ENCODE peak calls at places on chromosomes 1 and 21, in five cellular contexts. O is left ventricle myocardium inferior; K is CD8-positive, alpha-beta memory T cell; Y is sigmoid colon; Q is brain microvascular endothelial cell. V is an unnamed sample.

GRCh38 chr1:202135221-202135721 is 9.3 kb downstream of the ARL8A start:
- DNase-seq in O (peak; percentile 38), Q (peak; percentile 42), K (peak; percentile 18), Y (peak; percentile 81), V (peak; percentile 33)

GRCh38 chr1:7813677-7814373 is 29.7 kb downstream of the PER3 start:
- DNase-seq in O (no peak), Y (no peak), K (no peak), Q (no peak), V (no peak)

GRCh38 chr1:93079685-93080141 is 630 bp downstream of the MTF2 start:
- DNase-seq in K (peak; percentile 32), O (no peak), Y (peak; percentile 62), Q (no peak), V (peak; percentile 12)

GRCh38 chr1:50973875-50974617 is 4.0 kb downstream of the CDKN2C start:
- DNase-seq in Q (no peak), K (no peak), O (no peak), Y (no peak), V (no peak)

GRCh38 chr1:16186655-16187235 is 25.7 kb downstream of the ARHGEF19 start:
- DNase-seq in K (no peak), Y (no peak), Q (no peak), O (no peak), V (no peak)

GRCh38 chr1:7503691-7504437 is 267.2 kb upstream of the VAMP3 start:
- DNase-seq in Q (no peak), O (no peak), K (no peak), Y (no peak), V (no peak)

GRCh38 chr1:17828991-17829390 is 73.9 kb downstream of the ACTL8 start:
- DNase-seq in Q (no peak), K (no peak), O (no peak), Y (no peak), V (no peak)

GRCh38 chr1:8063298-8064068 is 37.4 kb upstream of the ERRFI1 start:
- DNase-seq in O (peak; percentile 19), K (no peak), Q (no peak), Y (no peak), V (no peak)

GRCh38 chr1:201649776-201650607 is 111.1 kb downstream of the NAV1 start:
- DNase-seq in O (peak; percentile 88), Q (peak; percentile 65), K (no peak), Y (peak; percentile 93), V (no peak)

GRCh38 chr1:186578325-186579016 is 101.8 kb downstream of the PTGS2 start:
- DNase-seq in Q (no peak), Y (no peak), O (no peak), K (no peak), V (no peak)

GRCh38 chr1:170592591-170593111 is 60.7 kb downstream of the GORAB start:
- DNase-seq in Y (no peak), Q (no peak), O (no peak), K (no peak), V (no peak)

GRCh38 chr1:42684139-42684538 is 1.9 kb downstream of the YBX1 start:
- DNase-seq in Y (no peak), K (no peak), O (no peak), Q (no peak), V (no peak)

GRCh38 chr21:17003763-17004373 is 509.0 kb upstream of the CXADR start:
- DNase-seq in Q (peak; percentile 1), K (no peak), Y (no peak), O (no peak), V (no peak)

GRCh38 chr1:244836598-244836997 is 1.1 kb downstream of the COX20 start:
- DNase-seq in Y (no peak), O (no peak), Q (no peak), K (no peak), V (no peak)

GRCh38 chr1:9025474-9025873 is 749 bp downstream of the SLC2A7 start:
- DNase-seq in Y (no peak), O (no peak), K (no peak), Q (no peak), V (no peak)

GRCh38 chr1:223771814-223772770 is 59.8 kb downstream of the CAPN2 start:
- DNase-seq in Q (peak; percentile 95), K (no peak), O (peak; percentile 70), Y (peak; percentile 25), V (no peak)

GRCh38 chr1:44808938-44809917 is 905 bp downstream of the BTBD19 start:
- DNase-seq in K (peak; percentile 79), O (peak; percentile 48), Q (peak; percentile 77), Y (peak; percentile 80), V (peak; percentile 98)
- H3K4me3 ChIP-seq in K (peak overlapping the region; percentile 54), O (peak overlapping the region; percentile 61), Q (peak overlapping the region; percentile 50), Y (peak overlapping the region; percentile 13), V (peak overlapping the region; percentile 38)

GRCh38 chr1:85570446-85571180 is 9.9 kb upstream of the CCN1 start:
- DNase-seq in K (no peak), Q (no peak), O (no peak), Y (no peak), V (no peak)
- H3K27ac ChIP-seq in K (no peak overlapping the region), Q (peak overlapping the region; percentile 55), O (no peak overlapping the region), Y (peak overlapping the region; percentile 73), V (no peak overlapping the region)

GRCh38 chr1:27029517-27029916 is 16.9 kb upstream of the TENT5B start:
- DNase-seq in Y (no peak), Q (no peak), K (no peak), O (no peak), V (no peak)
- H3K4me3 ChIP-seq in Y (no peak overlapping the region), Q (no peak overlapping the region), K (no peak overlapping the region), O (no peak overlapping the region), V (no peak overlapping the region)

GRCh38 chr1:27368872-27369703 is 2.3 kb upstream of the MAP3K6 start:
- DNase-seq in O (no peak), K (no peak), Q (no peak), Y (no peak), V (no peak)
- H3K27ac ChIP-seq in O (peak overlapping the region; percentile 100), K (no peak overlapping the region), Q (no peak overlapping the region), Y (no peak overlapping the region), V (no peak overlapping the region)

GRCh38 chr1:1354271-1355247 is 3.8 kb downstream of the MXRA8 start:
- DNase-seq in Q (no peak), K (no peak), O (no peak), Y (no peak), V (no peak)
- H3K4me3 ChIP-seq in Q (no peak overlapping the region), K (no peak overlapping the region), O (peak overlapping the region; percentile 69), Y (no peak overlapping the region), V (no peak overlapping the region)

GRCh38 chr1:206715120-206715519 is 30.4 kb downstream of the MAPKAPK2 start:
- DNase-seq in Y (peak; percentile 53), K (no peak), O (no peak), Q (no peak), V (no peak)

GRCh38 chr1:206715552-206716518 is 31.1 kb downstream of the MAPKAPK2 start:
- DNase-seq in Q (no peak), K (peak; percentile 38), Y (peak; percentile 29), O (no peak), V (peak; percentile 23)

GRCh38 chr1:206714331-206715058 is 29.8 kb downstream of the MAPKAPK2 start:
- DNase-seq in O (no peak), Y (peak; percentile 86), K (peak; percentile 38), Q (no peak), V (no peak)

GRCh38 chr1:206713070-206713469 is 28.4 kb downstream of the MAPKAPK2 start:
- DNase-seq in Y (peak; percentile 52), O (no peak), Q (no peak), K (no peak), V (no peak)

DNA sequence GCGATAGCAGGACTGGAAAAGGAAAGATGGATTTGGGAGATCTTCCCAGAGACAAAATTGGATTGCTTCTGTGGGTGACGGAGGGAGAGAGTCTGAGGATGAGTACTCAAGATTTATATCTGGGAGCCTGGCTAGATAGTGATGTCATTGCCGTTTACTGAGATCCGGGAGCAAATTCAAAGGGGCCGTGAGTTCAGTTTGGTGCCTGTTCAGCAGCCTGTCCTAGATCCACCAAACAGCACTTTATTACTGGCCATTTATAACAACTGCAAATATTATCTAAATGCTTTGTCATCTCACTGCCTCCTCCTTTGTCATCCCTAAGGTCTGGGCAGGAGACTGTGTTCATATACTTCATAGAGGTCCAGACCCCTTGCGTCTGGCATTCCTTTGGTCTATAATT is 29.2 kb downstream of the MAPKAPK2 start:
- DNase-seq in O (no peak), Q (no peak), Y (peak; percentile 76), K (no peak), V (no peak)
- H3K27ac ChIP-seq in O (peak overlapping the region; percentile 71), Q (no peak overlapping the region), Y (peak overlapping the region; percentile 85), K (peak overlapping the region; percentile 10), V (no peak overlapping the region)

GRCh38 chr1:27358038-27358927 is 8.5 kb downstream of the MAP3K6 start:
- DNase-seq in K (no peak), Y (no peak), O (no peak), Q (no peak), V (no peak)

GRCh38 chr1:27356277-27356627 is 10.5 kb downstream of the MAP3K6 start:
- DNase-seq in O (no peak), Q (no peak), Y (no peak), K (no peak), V (no peak)

GRCh38 chr1:27355683-27356082 is 11.1 kb downstream of the MAP3K6 start:
- DNase-seq in Q (no peak), K (no peak), O (no peak), Y (no peak), V (no peak)

GRCh38 chr1:27357281-27358037 is 9.3 kb downstream of the MAP3K6 start:
- DNase-seq in K (peak; percentile 72), Q (no peak), O (peak; percentile 76), Y (peak; percentile 90), V (peak; percentile 87)

GRCh38 chr1:27356628-27357280 is 10.0 kb downstream of the MAP3K6 start:
- DNase-seq in Q (no peak), O (no peak), K (peak; percentile 54), Y (no peak), V (no peak)
- H3K4me3 ChIP-seq in Q (no peak overlapping the region), O (no peak overlapping the region), K (peak overlapping the region; percentile 91), Y (no peak overlapping the region), V (peak overlapping the region; percentile 37)

V was measured in CD4-positive, CD25-positive, alpha-beta regulatory T cell.